ENCODE peak calls at places on chromosomes 7 and 10, in five cellular contexts. One of them, this sample, is unnamed.
A peak's percentile ranks its signal among the peaks of the same experiment; 100 is the strongest.

GRCh38 chr7:38630720-38631673 is at the start of gene AMPH:
- DNase-seq in upper lobe of right lung: no peak
- DNase-seq in cardiac fibroblast: peak; percentile 68
- DNase-seq in brain microvascular endothelial cell: peak; percentile 9
- DNase-seq in CD8-positive, alpha-beta T cell: no peak
- DNase-seq in this sample: peak; percentile 79

GRCh38 chr7:129779602-129780256 is 168.2 kb downstream of the NRF1 start:
- DNase-seq in upper lobe of right lung: peak; percentile 91
- DNase-seq in cardiac fibroblast: no peak
- DNase-seq in brain microvascular endothelial cell: no peak
- DNase-seq in CD8-positive, alpha-beta T cell: no peak
- DNase-seq in this sample: no peak

GRCh38 chr10:119281581-119282071 is 74.3 kb downstream of the GRK5 start:
- DNase-seq in upper lobe of right lung: peak; percentile 73
- DNase-seq in cardiac fibroblast: peak; percentile 57
- DNase-seq in brain microvascular endothelial cell: no peak
- DNase-seq in CD8-positive, alpha-beta T cell: no peak
- DNase-seq in this sample: no peak

GRCh38 chr7:15280078-15280734 is 281.6 kb downstream of the AGMO start:
- DNase-seq in upper lobe of right lung: no peak
- DNase-seq in cardiac fibroblast: peak; percentile 2
- DNase-seq in brain microvascular endothelial cell: no peak
- DNase-seq in CD8-positive, alpha-beta T cell: no peak
- DNase-seq in this sample: no peak

GRCh38 chr10:97023401-97024180 is 162.2 kb downstream of the SLIT1 start:
- DNase-seq in upper lobe of right lung: no peak
- DNase-seq in cardiac fibroblast: peak; percentile 34
- DNase-seq in brain microvascular endothelial cell: no peak
- DNase-seq in CD8-positive, alpha-beta T cell: no peak
- DNase-seq in this sample: no peak

GRCh38 chr7:134724606-134725005 is 54.8 kb upstream of the CALD1 start:
- DNase-seq in upper lobe of right lung: no peak
- DNase-seq in cardiac fibroblast: peak; percentile 73
- DNase-seq in brain microvascular endothelial cell: peak; percentile 49
- DNase-seq in CD8-positive, alpha-beta T cell: no peak
- DNase-seq in this sample: no peak

GRCh38 chr7:85730016-85730415 is 543.2 kb upstream of the SEMA3D start:
- DNase-seq in upper lobe of right lung: no peak
- DNase-seq in cardiac fibroblast: peak; percentile 66
- DNase-seq in brain microvascular endothelial cell: no peak
- DNase-seq in CD8-positive, alpha-beta T cell: no peak
- DNase-seq in this sample: no peak

GRCh38 chr10:33052476-33052875 is 94.4 kb upstream of the ITGB1 start:
- DNase-seq in upper lobe of right lung: no peak
- DNase-seq in cardiac fibroblast: no peak
- DNase-seq in brain microvascular endothelial cell: no peak
- DNase-seq in CD8-positive, alpha-beta T cell: no peak
- DNase-seq in this sample: no peak

GRCh38 chr10:79342295-79342761 is 4.9 kb upstream of the PPIF start:
- DNase-seq in upper lobe of right lung: no peak
- DNase-seq in cardiac fibroblast: no peak
- DNase-seq in brain microvascular endothelial cell: no peak
- DNase-seq in CD8-positive, alpha-beta T cell: peak; percentile 13
- DNase-seq in this sample: peak; percentile 50

GRCh38 chr7:14389052-14389988 is 399.9 kb upstream of the ETV1 start:
- DNase-seq in upper lobe of right lung: no peak
- DNase-seq in cardiac fibroblast: no peak
- DNase-seq in brain microvascular endothelial cell: no peak
- DNase-seq in CD8-positive, alpha-beta T cell: no peak
- DNase-seq in this sample: no peak

GRCh38 chr10:15293862-15294835 is 76.9 kb downstream of the FAM171A1 start:
- DNase-seq in upper lobe of right lung: no peak
- DNase-seq in cardiac fibroblast: peak; percentile 39
- DNase-seq in brain microvascular endothelial cell: no peak
- DNase-seq in CD8-positive, alpha-beta T cell: no peak
- DNase-seq in this sample: no peak

DNA sequence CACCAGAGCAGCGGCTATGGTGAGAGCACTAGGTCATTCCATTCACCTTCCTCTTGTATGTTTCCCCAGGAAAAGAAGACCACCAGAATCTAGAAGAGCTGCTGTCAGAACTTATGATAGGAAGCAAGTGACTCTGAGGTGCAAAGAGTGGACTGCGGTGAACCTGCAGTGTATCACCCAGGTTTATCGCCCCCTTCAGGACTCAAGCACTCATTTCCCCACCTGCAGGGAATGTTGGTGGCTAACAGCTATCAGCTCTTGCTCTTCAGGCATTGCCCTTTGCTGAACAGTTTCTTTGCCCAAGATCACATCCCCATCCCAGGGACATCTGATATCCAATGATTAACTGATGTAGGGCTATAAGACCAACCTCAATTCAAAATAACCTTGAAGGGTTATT is 66.3 kb upstream of the IL6 start:
- DNase-seq in upper lobe of right lung: no peak
- DNase-seq in cardiac fibroblast: no peak
- DNase-seq in brain microvascular endothelial cell: no peak
- DNase-seq in CD8-positive, alpha-beta T cell: no peak
- DNase-seq in this sample: no peak
- TF ChIP-seq CTCF in upper lobe of right lung: peak; percentile 23
- TF ChIP-seq CTCF in cardiac fibroblast: no peak
- TF ChIP-seq CTCF in brain microvascular endothelial cell: peak; percentile 44
- TF ChIP-seq CTCF in CD8-positive, alpha-beta T cell: no peak
- TF ChIP-seq CTCF in this sample: peak; percentile 32

GRCh38 chr7:49860293-49860692 is 86.9 kb downstream of the VWC2 start:
- DNase-seq in upper lobe of right lung: no peak
- DNase-seq in cardiac fibroblast: no peak
- DNase-seq in brain microvascular endothelial cell: no peak
- DNase-seq in CD8-positive, alpha-beta T cell: no peak
- DNase-seq in this sample: no peak

GRCh38 chr7:49850921-49851613 is 77.6 kb downstream of the VWC2 start:
- DNase-seq in upper lobe of right lung: no peak
- DNase-seq in cardiac fibroblast: no peak
- DNase-seq in brain microvascular endothelial cell: no peak
- DNase-seq in CD8-positive, alpha-beta T cell: no peak
- DNase-seq in this sample: no peak

GRCh38 chr7:49852619-49853462 is 79.4 kb downstream of the VWC2 start:
- DNase-seq in upper lobe of right lung: no peak
- DNase-seq in cardiac fibroblast: peak; percentile 53
- DNase-seq in brain microvascular endothelial cell: peak; percentile 50
- DNase-seq in CD8-positive, alpha-beta T cell: no peak
- DNase-seq in this sample: no peak

GRCh38 chr7:49855281-49855980 is 82.0 kb downstream of the VWC2 start:
- DNase-seq in upper lobe of right lung: no peak
- DNase-seq in cardiac fibroblast: no peak
- DNase-seq in brain microvascular endothelial cell: no peak
- DNase-seq in CD8-positive, alpha-beta T cell: no peak
- DNase-seq in this sample: no peak
- TF ChIP-seq CTCF in upper lobe of right lung: no peak
- TF ChIP-seq CTCF in cardiac fibroblast: no peak
- TF ChIP-seq CTCF in brain microvascular endothelial cell: no peak
- TF ChIP-seq CTCF in CD8-positive, alpha-beta T cell: no peak
- TF ChIP-seq CTCF in this sample: no peak

GRCh38 chr7:34596887-34597286 is 61.1 kb upstream of the NPSR1 start:
- DNase-seq in upper lobe of right lung: no peak
- DNase-seq in cardiac fibroblast: peak; percentile 2
- DNase-seq in brain microvascular endothelial cell: peak; percentile 13
- DNase-seq in CD8-positive, alpha-beta T cell: no peak
- DNase-seq in this sample: no peak
- TF ChIP-seq CTCF in upper lobe of right lung: peak; percentile 20
- TF ChIP-seq CTCF in cardiac fibroblast: peak; percentile 56
- TF ChIP-seq CTCF in brain microvascular endothelial cell: peak; percentile 12
- TF ChIP-seq CTCF in CD8-positive, alpha-beta T cell: no peak
- TF ChIP-seq CTCF in this sample: peak; percentile 55

GRCh38 chr7:124179641-124180040 is 146.8 kb upstream of the TMEM229A start:
- DNase-seq in upper lobe of right lung: no peak
- DNase-seq in cardiac fibroblast: no peak
- DNase-seq in brain microvascular endothelial cell: no peak
- DNase-seq in CD8-positive, alpha-beta T cell: no peak
- DNase-seq in this sample: no peak
- TF ChIP-seq CTCF in upper lobe of right lung: no peak
- TF ChIP-seq CTCF in cardiac fibroblast: no peak
- TF ChIP-seq CTCF in brain microvascular endothelial cell: no peak
- TF ChIP-seq CTCF in CD8-positive, alpha-beta T cell: no peak
- TF ChIP-seq CTCF in this sample: no peak

GRCh38 chr7:76193881-76194280 is 7.8 kb upstream of the SRRM3 start:
- DNase-seq in upper lobe of right lung: no peak
- DNase-seq in cardiac fibroblast: no peak
- DNase-seq in brain microvascular endothelial cell: no peak
- DNase-seq in CD8-positive, alpha-beta T cell: no peak
- DNase-seq in this sample: no peak

GRCh38 chr7:76193478-76193877 is 8.2 kb upstream of the SRRM3 start:
- DNase-seq in upper lobe of right lung: no peak
- DNase-seq in cardiac fibroblast: no peak
- DNase-seq in brain microvascular endothelial cell: no peak
- DNase-seq in CD8-positive, alpha-beta T cell: no peak
- DNase-seq in this sample: no peak

GRCh38 chr7:76191783-76192240 is 9.9 kb upstream of the SRRM3 start:
- DNase-seq in upper lobe of right lung: no peak
- DNase-seq in cardiac fibroblast: peak; percentile 35
- DNase-seq in brain microvascular endothelial cell: peak; percentile 58
- DNase-seq in CD8-positive, alpha-beta T cell: no peak
- DNase-seq in this sample: no peak

GRCh38 chr7:76198202-76198601 is 3.5 kb upstream of the SRRM3 start:
- DNase-seq in upper lobe of right lung: no peak
- DNase-seq in cardiac fibroblast: no peak
- DNase-seq in brain microvascular endothelial cell: no peak
- DNase-seq in CD8-positive, alpha-beta T cell: no peak
- DNase-seq in this sample: no peak

GRCh38 chr7:76196786-76197185 is 4.9 kb upstream of the SRRM3 start:
- DNase-seq in upper lobe of right lung: no peak
- DNase-seq in cardiac fibroblast: no peak
- DNase-seq in brain microvascular endothelial cell: no peak
- DNase-seq in CD8-positive, alpha-beta T cell: no peak
- DNase-seq in this sample: no peak
- TF ChIP-seq CTCF in upper lobe of right lung: no peak
- TF ChIP-seq CTCF in cardiac fibroblast: no peak
- TF ChIP-seq CTCF in brain microvascular endothelial cell: no peak
- TF ChIP-seq CTCF in CD8-positive, alpha-beta T cell: no peak
- TF ChIP-seq CTCF in this sample: no peak

DNA sequence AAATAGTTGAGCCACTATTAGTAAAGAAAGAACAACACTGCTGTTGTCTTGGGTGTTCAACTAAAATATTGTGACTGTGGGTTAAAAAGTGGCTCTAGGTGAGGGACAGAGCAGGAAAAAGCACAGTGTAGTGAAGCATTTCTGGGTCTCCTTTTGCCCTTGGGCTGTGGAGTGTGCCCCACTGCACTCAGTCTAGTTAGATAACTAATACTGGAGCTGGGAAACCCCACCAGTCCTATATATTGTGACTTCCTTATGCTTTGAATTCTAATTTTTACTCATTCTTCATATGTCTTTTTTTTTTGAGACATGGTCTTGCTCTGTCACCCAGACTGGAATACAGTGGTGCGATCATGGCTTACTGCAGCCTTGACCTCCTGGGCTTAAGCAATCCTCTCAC is 195.1 kb downstream of the EXOC4 start:
- DNase-seq in upper lobe of right lung: no peak
- DNase-seq in cardiac fibroblast: no peak
- DNase-seq in brain microvascular endothelial cell: no peak
- DNase-seq in CD8-positive, alpha-beta T cell: no peak
- DNase-seq in this sample: no peak
- TF ChIP-seq CTCF in upper lobe of right lung: no peak
- TF ChIP-seq CTCF in cardiac fibroblast: no peak
- TF ChIP-seq CTCF in brain microvascular endothelial cell: no peak
- TF ChIP-seq CTCF in CD8-positive, alpha-beta T cell: no peak
- TF ChIP-seq CTCF in this sample: no peak

DNA sequence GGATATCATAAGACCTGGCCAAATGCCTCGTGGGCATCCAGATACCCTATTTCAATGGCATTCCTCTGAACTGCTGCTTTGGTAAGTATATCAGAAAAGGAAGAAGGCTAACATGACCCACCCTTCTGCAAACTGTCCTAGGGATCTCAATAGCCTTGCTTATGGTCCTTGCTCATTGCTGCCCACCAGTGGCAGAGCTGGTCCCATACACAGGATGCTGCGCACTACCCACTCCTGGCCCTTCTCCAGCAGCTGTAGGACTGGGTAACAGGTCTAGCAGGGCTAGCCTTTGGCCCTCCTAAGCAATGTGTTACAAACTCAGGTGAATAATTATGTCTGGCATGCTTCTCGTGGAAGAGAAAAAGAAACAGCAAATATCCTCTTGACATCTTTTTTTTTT is 72.5 kb downstream of the C10orf90 start:
- DNase-seq in upper lobe of right lung: peak; percentile 70
- DNase-seq in cardiac fibroblast: peak; percentile 50
- DNase-seq in brain microvascular endothelial cell: peak; percentile 58
- DNase-seq in CD8-positive, alpha-beta T cell: no peak
- DNase-seq in this sample: no peak
- TF ChIP-seq CTCF in upper lobe of right lung: peak; percentile 50
- TF ChIP-seq CTCF in cardiac fibroblast: peak; percentile 82
- TF ChIP-seq CTCF in brain microvascular endothelial cell: peak; percentile 92
- TF ChIP-seq CTCF in CD8-positive, alpha-beta T cell: no peak
- TF ChIP-seq CTCF in this sample: peak; percentile 71

GRCh38 chr10:130968511-130968910 is 343.0 kb downstream of the TCERG1L start:
- DNase-seq in upper lobe of right lung: no peak
- DNase-seq in cardiac fibroblast: no peak
- DNase-seq in brain microvascular endothelial cell: no peak
- DNase-seq in CD8-positive, alpha-beta T cell: no peak
- DNase-seq in this sample: no peak
- TF ChIP-seq CTCF in upper lobe of right lung: no peak
- TF ChIP-seq CTCF in cardiac fibroblast: no peak
- TF ChIP-seq CTCF in brain microvascular endothelial cell: no peak
- TF ChIP-seq CTCF in CD8-positive, alpha-beta T cell: no peak
- TF ChIP-seq CTCF in this sample: no peak

DNA sequence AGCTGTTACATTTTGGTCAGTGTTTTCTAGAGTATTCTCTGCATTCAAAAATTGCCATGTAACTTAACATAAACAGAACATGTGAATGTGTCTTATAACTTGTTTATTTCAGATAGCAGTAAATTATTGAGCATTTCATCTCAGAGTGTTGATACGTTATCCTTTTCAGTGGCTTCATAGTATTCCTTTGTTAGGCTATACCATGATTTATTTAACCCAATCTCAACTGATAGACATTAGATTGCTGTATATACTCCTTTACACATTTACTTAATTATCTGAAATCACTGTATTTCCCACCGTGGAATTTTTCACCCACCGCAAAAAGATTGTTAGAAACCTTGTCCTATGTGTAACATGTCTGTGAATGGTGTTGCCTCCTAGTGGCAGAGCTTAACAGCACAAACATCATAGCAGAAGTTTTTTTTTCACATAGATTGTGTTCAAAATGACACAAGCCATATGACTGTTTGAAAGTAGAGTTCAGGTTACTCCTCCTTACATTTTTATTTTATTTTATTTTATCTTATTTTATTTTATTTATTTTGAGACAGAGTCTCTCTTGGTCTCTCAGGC is 21.4 kb downstream of the SLF2 start:
- DNase-seq in upper lobe of right lung: no peak
- DNase-seq in cardiac fibroblast: peak; percentile 27
- DNase-seq in brain microvascular endothelial cell: no peak
- DNase-seq in CD8-positive, alpha-beta T cell: no peak
- DNase-seq in this sample: no peak
- TF ChIP-seq CTCF in upper lobe of right lung: peak; percentile 46
- TF ChIP-seq CTCF in cardiac fibroblast: peak; percentile 59
- TF ChIP-seq CTCF in brain microvascular endothelial cell: peak; percentile 65
- TF ChIP-seq CTCF in CD8-positive, alpha-beta T cell: peak; percentile 49
- TF ChIP-seq CTCF in this sample: peak; percentile 70

GRCh38 chr10:35780970-35781642 is 139.0 kb upstream of the FZD8 start:
- DNase-seq in upper lobe of right lung: no peak
- DNase-seq in cardiac fibroblast: peak; percentile 19
- DNase-seq in brain microvascular endothelial cell: no peak
- DNase-seq in CD8-positive, alpha-beta T cell: no peak
- DNase-seq in this sample: no peak
- TF ChIP-seq CTCF in upper lobe of right lung: peak; percentile 10
- TF ChIP-seq CTCF in cardiac fibroblast: no peak
- TF ChIP-seq CTCF in brain microvascular endothelial cell: peak; percentile 37
- TF ChIP-seq CTCF in CD8-positive, alpha-beta T cell: no peak
- TF ChIP-seq CTCF in this sample: no peak